ENCODE peak calls at places on chromosomes 12 and 14, in eight cellular contexts. L is astrocyte of the cerebellum, U is astrocyte, G is choroid plexus epithelial cell, J is PC-3, Z is neural progenitor cell, F is heart left ventricle, Q is A673. T is an unnamed sample.

GRCh38 chr12:118354903-118355302 is 17.8 kb downstream of the TAOK3 start:
- DNase-seq in L (no peak), U (peak; percentile 50), G (no peak), J (no peak), Z (no peak), F (no peak), Q (no peak), T (no peak)

GRCh38 chr12:92411687-92412086 is 266.0 kb upstream of the BTG1 start:
- DNase-seq in L (no peak), U (no peak), G (no peak), J (no peak), Z (no peak), F (no peak), Q (no peak), T (no peak)

GRCh38 chr12:22684526-22685118 is 59.7 kb downstream of the ETNK1 start:
- DNase-seq in L (peak; percentile 58), U (peak; percentile 33), G (peak; percentile 78), J (peak; percentile 54), Z (peak; percentile 45), F (no peak), Q (peak; percentile 68), T (peak; percentile 67)

GRCh38 chr12:53737951-53738833 is 10.9 kb upstream of the CALCOCO1 start:
- DNase-seq in L (no peak), U (no peak), G (no peak), J (no peak), Z (peak; percentile 62), F (no peak), Q (no peak), T (no peak)

GRCh38 chr12:85373045-85373444 is 93.0 kb downstream of the ALX1 start:
- DNase-seq in L (no peak), U (no peak), G (no peak), J (no peak), Z (no peak), F (no peak), Q (no peak), T (no peak)

GRCh38 chr12:132197581-132198281 is 53.5 kb downstream of the NOC4L start:
- DNase-seq in L (no peak), U (no peak), G (no peak), J (no peak), Z (no peak), F (peak; percentile 45), Q (no peak), T (no peak)

GRCh38 chr12:131390408-131391100 is 320.3 kb upstream of the SFSWAP start:
- DNase-seq in L (no peak), U (no peak), G (no peak), J (peak; percentile 62), Z (peak; percentile 79), F (no peak), Q (no peak), T (no peak)

GRCh38 chr12:22658214-22658613 is 33.2 kb downstream of the ETNK1 start:
- DNase-seq in L (peak; percentile 74), U (peak; percentile 94), G (peak; percentile 66), J (peak; percentile 76), Z (no peak), F (no peak), Q (no peak), T (peak; percentile 59)

GRCh38 chr14:69842671-69843407 is 36.4 kb upstream of the SMOC1 start:
- DNase-seq in L (no peak), U (no peak), G (no peak), J (no peak), Z (peak; percentile 93), F (no peak), Q (no peak), T (no peak)

GRCh38 chr12:3141339-3142321 is 64.5 kb downstream of the TSPAN9 start:
- DNase-seq in L (no peak), U (no peak), G (no peak), J (peak; percentile 2), Z (no peak), F (peak; percentile 66), Q (no peak), T (no peak)

GRCh38 chr12:98440165-98440581 is 75.2 kb upstream of the TMPO start:
- DNase-seq in L (peak; percentile 71), U (peak; percentile 98), G (peak; percentile 99), J (peak; percentile 60), Z (no peak), F (peak; percentile 85), Q (peak; percentile 31), T (peak; percentile 99)

GRCh38 chr12:76006028-76006916 is 25.3 kb downstream of the PHLDA1 start:
- DNase-seq in L (no peak), U (no peak), G (no peak), J (no peak), Z (no peak), F (no peak), Q (no peak), T (no peak)

GRCh38 chr12:31781894-31782540 is 53.2 kb upstream of the AMN1 start:
- DNase-seq in L (no peak), U (no peak), G (no peak), J (no peak), Z (no peak), F (no peak), Q (no peak), T (no peak)

GRCh38 chr12:131021142-131021541 is 67.4 kb downstream of the ADGRD1 start:
- DNase-seq in L (no peak), U (no peak), G (no peak), J (no peak), Z (no peak), F (no peak), Q (no peak), T (no peak)

GRCh38 chr12:77560714-77561113 is 270.0 kb upstream of the NAV3 start:
- DNase-seq in L (no peak), U (no peak), G (no peak), J (no peak), Z (no peak), F (no peak), Q (no peak), T (no peak)
- H3K4me3 ChIP-seq in L (no peak overlapping the region), U (no peak overlapping the region), G (no peak overlapping the region), J (no peak overlapping the region), Z (no peak overlapping the region), F (no peak overlapping the region), Q (no peak overlapping the region), T (no peak overlapping the region)

GRCh38 chr14:95725685-95726336 is 11.9 kb upstream of the TCL1A start:
- DNase-seq in L (no peak), U (no peak), G (no peak), J (no peak), Z (no peak), F (no peak), Q (no peak), T (no peak)

GRCh38 chr14:95730126-95730525 is 16.2 kb upstream of the TCL1A start:
- DNase-seq in L (no peak), U (no peak), G (no peak), J (no peak), Z (no peak), F (no peak), Q (no peak), T (no peak)

GRCh38 chr14:95722525-95723190 is 8.7 kb upstream of the TCL1A start:
- DNase-seq in L (no peak), U (no peak), G (no peak), J (peak; percentile 10), Z (no peak), F (no peak), Q (no peak), T (no peak)

DNA sequence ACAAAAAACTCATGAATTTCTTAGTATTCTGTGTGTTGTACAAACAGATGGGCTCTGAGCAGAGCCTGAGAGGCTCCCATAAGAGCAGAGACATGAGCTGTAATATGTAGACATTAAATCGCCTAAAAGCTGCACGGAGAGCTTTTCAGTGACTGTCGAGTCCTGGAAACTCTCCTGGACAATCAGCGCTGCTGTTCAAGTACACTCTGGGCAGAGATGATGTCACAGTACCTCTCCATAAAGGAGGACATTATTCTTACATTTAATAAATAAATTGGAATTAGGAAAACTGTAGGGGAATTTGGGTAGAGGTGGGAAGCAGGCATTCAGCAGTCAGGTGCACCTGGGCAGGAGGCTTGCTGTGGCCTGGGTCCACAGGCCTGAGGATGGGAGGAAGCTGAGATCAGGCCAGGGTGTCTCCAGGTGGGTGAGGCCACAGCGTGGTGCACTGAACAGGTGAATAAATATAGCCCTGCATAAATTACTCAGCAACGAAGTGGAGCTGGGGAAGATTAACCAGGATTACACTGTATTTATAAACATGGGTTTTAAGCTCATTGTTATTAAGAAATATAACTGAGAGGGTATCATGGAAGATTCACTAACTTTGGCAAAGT is 13.3 kb upstream of the TCL1A start:
- DNase-seq in L (no peak), U (no peak), G (no peak), J (no peak), Z (no peak), F (no peak), Q (no peak), T (no peak)
- TF ChIP-seq CTCF in L (no peak), U (no peak), G (no peak), J (no peak), Z (no peak), F (no peak), Q (no peak), T (no peak)

GRCh38 chr12:93802698-93803097 is 125.5 kb downstream of the CRADD start:
- DNase-seq in L (no peak), U (no peak), G (peak; percentile 78), J (no peak), Z (no peak), F (no peak), Q (no peak), T (peak; percentile 49)
- H3K4me3 ChIP-seq in L (no peak overlapping the region), U (no peak overlapping the region), G (no peak overlapping the region), J (no peak overlapping the region), Z (no peak overlapping the region), F (no peak overlapping the region), Q (no peak overlapping the region), T (no peak overlapping the region)

GRCh38 chr14:80974338-80975078 is 19.1 kb downstream of the TSHR start:
- DNase-seq in L (peak; percentile 91), U (peak; percentile 89), G (peak; percentile 12), J (no peak), Z (no peak), F (no peak), Q (peak; percentile 87), T (no peak)

GRCh38 chr14:80979951-80980350 is 24.5 kb downstream of the TSHR start:
- DNase-seq in L (no peak), U (no peak), G (no peak), J (no peak), Z (no peak), F (no peak), Q (no peak), T (no peak)

GRCh38 chr14:80978403-80978802 is 23.0 kb downstream of the TSHR start:
- DNase-seq in L (no peak), U (no peak), G (no peak), J (no peak), Z (no peak), F (no peak), Q (no peak), T (no peak)

GRCh38 chr14:80973918-80974317 is 18.5 kb downstream of the TSHR start:
- DNase-seq in L (peak; percentile 68), U (peak; percentile 84), G (no peak), J (no peak), Z (no peak), F (no peak), Q (no peak), T (no peak)

DNA sequence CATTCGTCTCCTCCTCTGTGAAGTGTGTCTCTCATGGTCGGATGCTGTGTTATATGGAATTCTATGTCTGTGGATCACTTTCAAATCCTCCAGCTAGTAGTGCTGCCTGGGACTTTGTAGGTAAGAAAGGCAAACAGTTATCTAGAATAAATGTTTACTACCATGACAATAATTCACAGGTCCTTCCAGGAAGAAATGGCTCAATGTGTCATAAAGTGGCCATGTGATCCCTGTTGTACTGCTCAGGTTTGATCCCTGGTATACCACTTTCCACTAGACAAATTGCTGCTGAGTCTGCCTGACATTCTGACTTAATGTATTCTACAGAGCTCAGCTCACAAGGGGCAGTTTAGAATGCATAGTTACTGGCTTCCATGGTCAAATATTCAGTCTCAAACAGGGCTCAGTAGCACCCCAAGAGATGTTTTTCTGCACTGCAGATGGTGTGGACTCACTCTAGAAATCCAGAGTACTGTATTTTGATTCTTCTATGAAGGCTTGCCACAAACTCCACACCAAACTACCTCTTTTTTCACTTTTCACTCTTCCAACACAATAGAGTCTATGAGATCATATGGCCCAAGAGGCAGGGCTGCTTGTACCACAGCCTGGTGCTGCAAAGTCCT is 21.8 kb downstream of the TSHR start:
- DNase-seq in L (no peak), U (no peak), G (no peak), J (no peak), Z (no peak), F (no peak), Q (no peak), T (no peak)
- TF ChIP-seq CTCF in L (no peak), U (no peak), G (peak; percentile 22), J (peak; percentile 26), Z (peak; percentile 21), F (no peak), Q (peak; percentile 37), T (no peak)